ENCODE peak calls at places on chromosomes 11 and 22, in nine cellular contexts. T is stimulated activated CD4-positive, alpha-beta T cell treated with anti-CD3 and anti-CD28 coated beads, Interleukin-1b, Interleukin-23, amount 100 ng/mL, for 1 hour; G is CD4-positive, alpha-beta T cell; J is GM12865; L is NCI-H2081; Y is fibroblast of the aortic adventitia; B is SW 1271; E is cardiac fibroblast; O is T-helper 2 cell treated with Interferon-gamma antibody and Interleukin-4, amounts not matched to agents 5 μg/mL and 100 μg/mL, for 36 hours. D is an unnamed sample.

GRCh38 chr11:18332302-18332701 is 9.9 kb downstream of the GTF2H1 start:
- DNase-seq in G (no peak), L (no peak), J (peak; percentile 12), E (no peak), T (no peak), O (no peak), Y (no peak), B (no peak), D (peak; percentile 11)

GRCh38 chr11:21909145-21909544 is 283.7 kb upstream of the ANO5 start:
- DNase-seq in T (no peak), O (no peak), G (no peak), L (no peak), Y (no peak), B (no peak), E (no peak), J (no peak), D (no peak)

GRCh38 chr11:2444301-2445106 is at the start of the genes KCNQ1 and TRPM5:
- DNase-seq in T (peak; percentile 53), O (peak; percentile 56), E (no peak), G (peak; percentile 75), J (peak; percentile 28), L (no peak), B (peak; percentile 33), Y (no peak), D (peak; percentile 99)

GRCh38 chr11:125404811-125405481 is 91.1 kb downstream of the FEZ1 start:
- DNase-seq in E (peak; percentile 50), Y (peak; percentile 58), O (peak; percentile 55), T (peak; percentile 36), B (peak; percentile 11), J (peak; percentile 53), G (peak; percentile 59), L (peak; percentile 23), D (peak; percentile 88)

GRCh38 chr11:46238078-46238966 is 39.1 kb upstream of the CREB3L1 start:
- DNase-seq in E (peak; percentile 62), T (no peak), L (peak; percentile 28), O (peak; percentile 68), G (peak; percentile 42), J (no peak), Y (peak; percentile 82), B (peak; percentile 55), D (peak; percentile 74)

GRCh38 chr22:37659066-37659896 is 758 bp downstream of the PDXP start:
- DNase-seq in L (peak; percentile 16), G (no peak), J (peak; percentile 56), O (no peak), E (peak; percentile 15), B (no peak), Y (no peak), T (no peak), D (no peak)

GRCh38 chr11:113957016-113957415 is 17.9 kb upstream of the HTR3A start:
- DNase-seq in L (no peak), O (no peak), J (no peak), E (no peak), Y (no peak), G (no peak), B (no peak), T (no peak), D (no peak)

GRCh38 chr22:44574581-44575343 is 76.7 kb upstream of the RTL6 start:
- DNase-seq in J (no peak), O (no peak), T (no peak), Y (peak; percentile 34), L (peak; percentile 13), E (no peak), B (no peak), G (no peak), D (no peak)

GRCh38 chr11:59556883-59557205 is 45.5 kb downstream of the OR4D9 start:
- DNase-seq in T (no peak), E (no peak), Y (no peak), O (no peak), L (no peak), B (no peak), J (peak; percentile 69), G (no peak), D (no peak)

GRCh38 chr11:63673579-63673978 is 2.4 kb upstream of the ATL3 start:
- DNase-seq in B (no peak), O (no peak), E (peak; percentile 44), L (no peak), Y (no peak), J (no peak), G (no peak), T (no peak), D (no peak)

GRCh38 chr11:13669544-13670488 is 1.3 kb downstream of the FAR1 start:
- DNase-seq in G (no peak), L (no peak), Y (peak; percentile 22), E (peak; percentile 17), J (no peak), B (no peak), O (no peak), T (no peak), D (no peak)

GRCh38 chr22:17315310-17315709 is 54.0 kb upstream of the CECR2 start:
- DNase-seq in L (no peak), E (no peak), G (no peak), O (no peak), Y (no peak), B (no peak), J (no peak), T (no peak), D (no peak)

GRCh38 chr11:48109046-48109666 is 107.5 kb upstream of the OR4B1 start:
- DNase-seq in J (peak; percentile 37), E (peak; percentile 72), T (no peak), G (no peak), O (no peak), Y (peak; percentile 71), B (peak; percentile 62), L (peak; percentile 79), D (peak; percentile 35)

GRCh38 chr11:83054001-83054400 is 17.7 kb downstream of the RAB30 start:
- DNase-seq in T (no peak), Y (no peak), G (no peak), B (no peak), L (no peak), O (no peak), E (no peak), J (peak; percentile 59), D (no peak)

GRCh38 chr11:61602775-61603569 is 22.1 kb upstream of the SYT7 start:
- DNase-seq in B (no peak), T (no peak), J (no peak), Y (peak; percentile 98), G (no peak), E (peak; percentile 93), L (peak; percentile 10), O (no peak), D (no peak)

GRCh38 chr22:37244114-37244921 is at the start of gene RAC2:
- DNase-seq in Y (peak; percentile 58), O (peak; percentile 81), J (peak; percentile 95), B (peak; percentile 34), G (peak; percentile 91), L (peak; percentile 29), E (peak; percentile 76), T (peak; percentile 72), D (peak; percentile 76)